ENCODE peak calls at places on chromosomes 3 and 15, in five cellular contexts. V, H, I, W and J are unnamed samples.

GRCh38 chr15:44215594-44215993 is 20.5 kb upstream of the FRMD5 start:
- DNase-seq in V (no peak), H (peak), I (peak), W (no peak), J (no peak)

GRCh38 chr3:57949779-57950618 is 58.2 kb upstream of the FLNB start:
- DNase-seq in V (no peak), H (no peak), I (no peak), W (no peak), J (no peak)

GRCh38 chr3:100454684-100455083 is 37.7 kb upstream of the TMEM45A start:
- DNase-seq in V (peak), H (no peak), I (no peak), W (no peak), J (no peak)

GRCh38 chr15:101133751-101134261 is 118.0 kb downstream of the CHSY1 start:
- DNase-seq in V (no peak), H (peak), I (no peak), W (no peak), J (no peak)

GRCh38 chr3:193132923-193133463 is 108.0 kb upstream of the PLAAT1 start:
- DNase-seq in V (no peak), H (peak), I (peak), W (no peak), J (no peak)

GRCh38 chr3:61521229-61521628 is 40.1 kb upstream of the PTPRG start:
- DNase-seq in V (peak), H (no peak), I (no peak), W (no peak), J (no peak)

GRCh38 chr3:178112134-178112533 is 424.1 kb upstream of the KCNMB2 start:
- DNase-seq in V (peak), H (peak), I (no peak), W (peak), J (no peak)

GRCh38 chr15:69125236-69125635 is 35.2 kb upstream of the GLCE start:
- DNase-seq in V (peak), H (no peak), I (no peak), W (no peak), J (no peak)

GRCh38 chr15:92839696-92840095 is 60.4 kb upstream of the CHD2 start:
- DNase-seq in V (no peak), H (peak), I (no peak), W (peak), J (no peak)

GRCh38 chr3:120604784-120605183 is 8.6 kb downstream of the NDUFB4 start:
- DNase-seq in V (no peak), H (no peak), I (no peak), W (no peak), J (no peak)

GRCh38 chr3:135072431-135072830 is 277.4 kb downstream of the EPHB1 start:
- DNase-seq in V (no peak), H (no peak), I (no peak), W (no peak), J (no peak)

GRCh38 chr3:183430325-183430957 is 2.0 kb upstream of the MCF2L2 start:
- DNase-seq in V (no peak), H (no peak), I (no peak), W (no peak), J (no peak)

GRCh38 chr15:89335289-89336041 is 841 bp upstream of the POLG start:
- DNase-seq in V (peak), H (no peak), I (no peak), W (no peak), J (no peak)

GRCh38 chr3:194871143-194871863 is 185.6 kb downstream of the FAM43A start:
- DNase-seq in V (peak), H (peak), I (peak), W (no peak), J (no peak)

GRCh38 chr3:141452045-141452444 is 34.8 kb upstream of the RASA2 start:
- DNase-seq in V (peak), H (peak), I (peak), W (peak), J (no peak)

GRCh38 chr15:40421246-40422157 is 15.9 kb downstream of the IVD start:
- DNase-seq in V (peak), H (peak), I (peak), W (peak), J (peak)

GRCh38 chr15:80285379-80285778 is 33.4 kb upstream of the CTXND1 start:
- DNase-seq in V (no peak), H (no peak), I (no peak), W (no peak), J (no peak)

GRCh38 chr15:63605816-63606215 is 8.6 kb downstream of the FBXL22 start:
- DNase-seq in V (no peak), H (no peak), I (no peak), W (peak), J (no peak)